ENCODE peak calls at places on chromosomes 11 and 22, in nine cellular contexts. G is mesenchymal stem cell, K is adipocyte, E is H1, T is PC-3, C is GM23248, S is endodermal cell, W is HCT116, B is fibroblast of lung. X is an unnamed sample.
A peak's percentile ranks its signal among the peaks of the same experiment; 100 is the strongest.

GRCh38 chr22:40954095-40954494 is 2.9 kb downstream of the RBX1 start:
- DNase-seq in G (no peak), E (no peak), W (no peak), C (no peak), S (no peak), B (no peak), T (no peak), K (no peak), X (no peak)

GRCh38 chr11:77299528-77299993 is 1.9 kb downstream of the GDPD4 start:
- DNase-seq in C (peak; percentile 19), G (no peak), W (peak; percentile 46), S (no peak), B (no peak), E (no peak), K (no peak), T (peak; percentile 99), X (no peak)

GRCh38 chr22:17501679-17502285 is 61.5 kb upstream of the SLC25A18 start:
- DNase-seq in E (no peak), K (peak; percentile 82), B (peak; percentile 86), W (peak; percentile 69), G (peak; percentile 65), C (peak; percentile 70), T (peak; percentile 73), S (peak; percentile 55), X (peak; percentile 79)

GRCh38 chr11:63907808-63908530 is 9.0 kb downstream of the RCOR2 start:
- DNase-seq in E (peak; percentile 68), T (no peak), W (no peak), K (no peak), G (no peak), B (no peak), S (peak; percentile 83), C (no peak), X (no peak)

GRCh38 chr22:23569716-23570115 is 10.4 kb downstream of the IGLL1 start:
- DNase-seq in S (peak; percentile 33), B (no peak), T (no peak), C (no peak), G (no peak), E (no peak), W (no peak), K (no peak), X (no peak)

GRCh38 chr22:49208003-49208402 is 619.7 kb downstream of the BRD1 start:
- DNase-seq in T (no peak), E (peak; percentile 7), S (no peak), C (no peak), G (no peak), K (no peak), W (no peak), B (no peak), X (no peak)

GRCh38 chr11:8698917-8699441 is 16.4 kb downstream of the RPL27A start:
- DNase-seq in G (no peak), C (no peak), T (no peak), K (no peak), W (no peak), E (peak; percentile 66), B (no peak), S (peak; percentile 94), X (no peak)

GRCh38 chr11:77619576-77620198 is 17.9 kb downstream of the CLNS1A start:
- DNase-seq in B (peak; percentile 67), E (no peak), G (peak; percentile 54), W (peak; percentile 44), K (peak; percentile 86), S (peak; percentile 45), C (peak; percentile 58), T (peak; percentile 92), X (peak; percentile 57)

GRCh38 chr11:130531061-130531460 is 82.6 kb downstream of the ADAMTS15 start:
- DNase-seq in K (peak; percentile 89), B (peak; percentile 51), G (no peak), W (no peak), E (no peak), T (no peak), C (no peak), S (peak; percentile 34), X (no peak)

GRCh38 chr11:82927264-82927880 is 25.8 kb downstream of the DDIAS start:
- DNase-seq in G (peak; percentile 69), T (peak; percentile 80), W (peak; percentile 34), S (no peak), C (peak; percentile 82), B (peak; percentile 69), E (no peak), K (peak; percentile 89), X (peak; percentile 59)

GRCh38 chr22:49810363-49811013 is 17.2 kb downstream of the BRD1 start:
- DNase-seq in S (no peak), T (no peak), E (no peak), G (peak; percentile 12), W (no peak), K (no peak), B (no peak), C (no peak), X (peak; percentile 22)

GRCh38 chr11:7449196-7449840 is 36.0 kb upstream of the OLFML1 start:
- DNase-seq in W (no peak), B (no peak), G (no peak), E (no peak), T (no peak), S (no peak), C (no peak), K (no peak), X (no peak)

DNA sequence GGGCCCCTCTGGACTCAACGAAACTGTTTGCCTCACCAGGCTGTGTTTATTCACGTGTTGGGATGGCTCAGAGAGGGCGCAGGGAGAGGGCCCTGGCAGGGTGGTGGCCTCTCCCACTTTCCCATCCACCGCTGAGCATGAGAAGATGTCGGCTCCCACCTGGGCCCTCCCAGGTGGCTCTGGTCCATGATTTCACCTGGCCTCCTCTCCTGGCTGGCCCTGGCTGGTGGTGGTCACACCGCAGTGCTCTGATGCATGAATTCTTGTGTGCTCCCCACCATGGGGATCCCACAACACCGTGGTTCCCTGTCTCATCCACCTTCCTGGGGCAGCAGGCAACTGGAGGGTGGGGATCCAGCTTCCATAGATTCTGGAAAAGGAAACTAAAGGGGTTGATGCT is 13.4 kb downstream of the RTL6 start:
- DNase-seq in T (no peak), C (no peak), B (no peak), K (no peak), S (no peak), G (no peak), W (no peak), E (no peak), X (no peak)
- H3K9ac ChIP-seq in T (no peak overlapping the region), C (no peak overlapping the region), B (no peak overlapping the region), K (no peak overlapping the region), S (no peak overlapping the region), G (no peak overlapping the region), W (no peak overlapping the region), E (no peak overlapping the region), X (no peak overlapping the region)

GRCh38 chr11:68271781-68272608 is at the start of gene C11orf24:
- DNase-seq in T (peak; percentile 98), S (peak; percentile 97), B (peak; percentile 91), K (peak; percentile 98), E (peak; percentile 95), G (peak; percentile 94), W (peak; percentile 79), C (peak; percentile 97), X (peak; percentile 90)

GRCh38 chr11:68269414-68270081 is 2.2 kb downstream of the C11orf24 start:
- DNase-seq in S (no peak), T (peak; percentile 43), C (peak; percentile 93), B (peak; percentile 59), G (peak; percentile 90), E (no peak), K (peak; percentile 78), W (no peak), X (no peak)

GRCh38 chr11:68271023-68271780 is 571 bp downstream of the C11orf24 start:
- DNase-seq in K (peak; percentile 93), T (peak; percentile 79), B (peak; percentile 77), C (peak; percentile 97), E (peak; percentile 74), S (peak; percentile 84), W (peak; percentile 61), G (peak; percentile 91), X (peak; percentile 77)

GRCh38 chr11:68267881-68268240 is 3.9 kb downstream of the C11orf24 start:
- DNase-seq in S (no peak), E (no peak), K (no peak), C (no peak), W (no peak), B (no peak), G (no peak), T (no peak), X (no peak)

GRCh38 chr11:68270334-68271022 is 1.3 kb downstream of the C11orf24 start:
- DNase-seq in T (peak; percentile 24), W (no peak), K (peak; percentile 9), G (no peak), C (no peak), B (no peak), S (no peak), E (no peak), X (no peak)
- H3K9ac ChIP-seq in T (peak overlapping the region; percentile 98), W (peak overlapping the region; percentile 98), K (peak overlapping the region; percentile 97), G (peak overlapping the region; percentile 99), C (peak overlapping the region; percentile 100), B (peak overlapping the region; percentile 98), S (peak overlapping the region; percentile 97), E (no peak overlapping the region), X (peak overlapping the region; percentile 80)

DNA sequence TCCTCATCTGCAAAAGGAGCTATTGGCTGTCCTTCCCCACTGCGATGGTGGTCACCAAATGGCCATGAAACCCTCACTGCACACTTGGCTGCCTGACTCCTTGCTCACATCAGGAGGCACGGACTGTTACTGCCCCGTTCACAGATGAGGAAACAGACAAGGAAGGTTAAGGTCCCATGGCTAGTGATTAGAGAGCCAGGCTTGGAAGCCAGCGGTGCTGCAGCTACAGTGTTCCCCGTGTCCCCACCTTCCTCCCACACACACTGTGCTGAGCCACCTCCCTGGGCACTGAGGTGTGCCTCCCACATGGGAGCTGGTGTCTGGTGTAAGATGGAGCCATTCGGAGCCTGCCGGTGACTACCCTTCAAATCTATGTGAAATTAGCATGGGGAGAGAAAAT is 2.6 kb downstream of the ARHGAP8 start:
- DNase-seq in W (no peak), E (no peak), G (no peak), K (no peak), S (no peak), B (no peak), C (no peak), T (no peak), X (no peak)
- H3K9ac ChIP-seq in W (peak overlapping the region; percentile 94), E (no peak overlapping the region), G (no peak overlapping the region), K (no peak overlapping the region), S (no peak overlapping the region), B (no peak overlapping the region), C (no peak overlapping the region), T (no peak overlapping the region), X (no peak overlapping the region)

DNA sequence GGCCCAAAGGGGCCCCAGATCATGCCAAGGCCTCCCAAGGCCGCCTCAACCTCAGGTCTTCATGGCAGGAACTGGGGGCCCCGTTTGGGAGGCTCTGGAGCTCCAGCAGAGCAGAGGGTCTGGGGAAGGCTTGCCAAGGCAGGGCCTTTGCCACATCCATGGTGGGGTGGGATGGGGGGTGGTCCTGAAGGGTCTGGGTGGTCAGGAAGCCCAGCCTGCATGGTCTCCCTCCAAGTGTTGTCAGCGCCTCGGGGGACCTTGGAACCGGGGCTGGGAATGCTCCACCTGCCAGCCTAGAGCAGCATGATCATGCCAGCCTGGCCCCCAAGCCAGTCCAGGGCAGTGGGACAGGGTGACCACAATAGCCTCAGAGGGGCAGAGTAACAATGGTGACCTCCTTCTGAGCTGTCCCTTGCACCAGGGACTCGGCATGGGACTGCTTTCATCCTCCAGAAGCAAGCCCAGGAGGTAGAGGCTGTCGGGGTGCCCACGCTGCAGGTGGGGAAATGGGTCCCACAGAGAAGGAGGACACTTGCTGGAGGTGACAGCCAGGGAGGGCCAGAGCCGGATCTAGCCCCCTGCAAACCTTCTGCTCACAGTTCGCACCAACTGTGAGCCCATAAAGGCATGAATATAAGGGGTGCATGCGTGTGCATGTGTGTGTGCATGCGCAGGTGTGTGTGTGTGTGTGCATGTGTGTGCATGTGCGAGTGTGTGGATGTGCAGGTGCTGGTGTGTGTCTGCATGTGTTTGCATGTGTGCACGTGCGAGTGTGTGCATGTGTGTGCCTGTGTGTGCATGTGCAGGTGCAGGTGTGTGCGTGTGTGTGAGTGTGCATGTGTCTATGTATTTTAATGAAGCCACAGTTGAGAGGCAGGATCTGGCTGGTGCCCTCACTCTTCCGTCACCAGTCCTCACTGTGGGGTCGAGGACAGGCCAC is 63.8 kb downstream of the MYEOV start:
- DNase-seq in S (peak; percentile 22), B (no peak), K (no peak), G (no peak), C (no peak), T (no peak), E (peak; percentile 33), W (no peak), X (no peak)
- H3K9ac ChIP-seq in S (no peak overlapping the region), B (no peak overlapping the region), K (no peak overlapping the region), G (no peak overlapping the region), C (no peak overlapping the region), T (no peak overlapping the region), E (no peak overlapping the region), W (no peak overlapping the region), X (no peak overlapping the region)